ENCODE peak calls at places on chromosomes 3 and 15, in ten cellular contexts. B, G, L, C, N, F, D, Q, V and Y are unnamed samples. For H3K4me1, the result is how much of the 10 kb centered on the place peaks cover.

GRCh38 chr3:32934150-32934742 is 17.2 kb upstream of the CCR4 start:
- DNase-seq in B (no peak), G (peak), L (peak), C (no peak), N (no peak), F (no peak), D (no peak), Q (peak), V (peak), Y (no peak)

GRCh38 chr15:26893351-26894065 is 26.6 kb downstream of the GABRA5 start:
- DNase-seq in B (no peak), G (no peak), L (no peak), C (no peak), N (no peak), F (no peak), D (no peak), Q (no peak), V (no peak), Y (no peak)

GRCh38 chr3:10017636-10018292 is 8.5 kb upstream of the FANCD2 start:
- DNase-seq in B (no peak), G (peak), L (no peak), C (no peak), N (no peak), F (no peak), D (no peak), Q (peak), V (no peak), Y (no peak)

GRCh38 chr15:48413304-48413703 is 82.1 kb downstream of the DUT start:
- DNase-seq in B (no peak), G (no peak), L (no peak), C (no peak), N (no peak), F (no peak), D (no peak), Q (no peak), V (no peak), Y (no peak)

GRCh38 chr3:190671658-190672057 is 157.8 kb downstream of the IL1RAP start:
- DNase-seq in B (no peak), G (no peak), L (no peak), C (no peak), N (no peak), F (no peak), D (no peak), Q (peak), V (no peak), Y (no peak)

GRCh38 chr3:138440137-138440536 is 5.7 kb downstream of the ESYT3 start:
- DNase-seq in B (no peak), G (no peak), L (peak), C (no peak), N (peak), F (no peak), D (no peak), Q (no peak), V (no peak), Y (no peak)

GRCh38 chr3:139824864-139825263 is 110.1 kb upstream of the CLSTN2 start:
- DNase-seq in B (no peak), G (no peak), L (no peak), C (peak), N (no peak), F (no peak), D (no peak), Q (no peak), V (no peak), Y (no peak)

GRCh38 chr3:178845446-178846118 is 226.0 kb downstream of the ZMAT3 start:
- DNase-seq in B (no peak), G (no peak), L (no peak), C (no peak), N (no peak), F (no peak), D (no peak), Q (no peak), V (no peak), Y (no peak)

GRCh38 chr3:193563999-193564398 is 9.3 kb upstream of the ATP13A4 start:
- DNase-seq in B (no peak), G (peak), L (no peak), C (peak), N (no peak), F (no peak), D (peak), Q (peak), V (peak), Y (peak)

GRCh38 chr3:117439812-117440211 is 730.2 kb downstream of the TUSC7 start:
- DNase-seq in B (no peak), G (no peak), L (no peak), C (no peak), N (no peak), F (no peak), D (no peak), Q (peak), V (no peak), Y (no peak)

GRCh38 chr15:72492733-72493132 is 18.6 kb downstream of the ARIH1 start:
- DNase-seq in B (no peak), G (no peak), L (no peak), C (no peak), N (no peak), F (no peak), D (no peak), Q (no peak), V (no peak), Y (no peak)

GRCh38 chr3:42190701-42191442 is 75.1 kb downstream of the CCK start:
- DNase-seq in B (no peak), G (peak), L (no peak), C (no peak), N (peak), F (no peak), D (peak), Q (peak), V (peak), Y (peak)

GRCh38 chr3:128263946-128264345 is 110.7 kb downstream of the EEFSEC start:
- DNase-seq in B (no peak), G (no peak), L (no peak), C (no peak), N (no peak), F (no peak), D (no peak), Q (no peak), V (no peak), Y (no peak)

GRCh38 chr15:84725001-84725491 is 9.1 kb upstream of the SEC11A start:
- DNase-seq in B (no peak), G (peak), L (no peak), C (no peak), N (no peak), F (no peak), D (no peak), Q (peak), V (no peak), Y (no peak)

GRCh38 chr3:139117883-139118760 is 73.4 kb upstream of the PRR23C start:
- DNase-seq in B (no peak), G (no peak), L (no peak), C (peak), N (no peak), F (no peak), D (no peak), Q (no peak), V (no peak), Y (no peak)

GRCh38 chr3:134718736-134719135 is 67.9 kb upstream of the KY start:
- DNase-seq in B (no peak), G (no peak), L (no peak), C (peak), N (no peak), F (no peak), D (no peak), Q (no peak), V (no peak), Y (no peak)

DNA sequence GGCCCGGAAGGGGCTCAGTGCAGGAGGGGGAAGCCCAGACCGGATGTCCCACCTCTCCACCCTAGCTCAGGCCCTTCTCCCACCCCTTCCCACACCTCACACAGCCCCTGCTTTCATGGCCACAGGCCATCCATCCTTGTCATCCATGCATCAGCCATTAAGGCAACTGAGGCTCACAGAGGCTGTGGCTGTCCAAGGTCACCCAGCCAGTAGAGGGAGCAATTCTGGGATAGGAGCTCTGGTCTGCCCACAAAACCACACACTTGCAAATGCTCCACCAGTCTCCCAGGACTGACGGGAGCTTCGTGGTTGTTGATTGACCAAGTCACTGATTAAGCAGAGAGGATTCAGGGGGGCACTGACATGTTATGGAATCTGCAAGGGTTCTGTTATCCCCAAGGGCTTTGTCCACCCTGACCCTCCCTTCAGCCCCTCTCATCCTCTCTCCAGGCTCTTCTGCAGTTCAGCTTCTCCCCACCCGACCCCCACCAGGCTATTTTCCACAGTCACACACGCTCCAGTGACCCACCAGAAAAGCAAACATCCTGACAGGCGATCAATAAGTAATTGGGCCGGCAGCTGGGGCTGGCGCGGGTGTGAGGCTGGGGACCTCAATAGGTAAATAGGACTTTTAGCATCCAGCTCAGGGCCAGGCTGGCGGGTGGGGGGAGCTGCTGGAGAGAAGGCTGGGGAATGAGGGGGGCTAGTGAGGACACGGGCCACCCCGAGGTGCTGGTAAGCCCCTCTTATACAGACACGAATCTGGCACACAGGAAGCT is 15.0 kb downstream of the LINGO1 start:
- DNase-seq in B (no peak), G (no peak), L (no peak), C (no peak), N (no peak), F (no peak), D (no peak), Q (peak), V (peak), Y (no peak)
- TF ChIP-seq CTCF in B (peak), G (no peak), L (peak), C (no peak), N (peak), F (peak), D (peak), Q (peak), V (peak), Y (peak)

DNA sequence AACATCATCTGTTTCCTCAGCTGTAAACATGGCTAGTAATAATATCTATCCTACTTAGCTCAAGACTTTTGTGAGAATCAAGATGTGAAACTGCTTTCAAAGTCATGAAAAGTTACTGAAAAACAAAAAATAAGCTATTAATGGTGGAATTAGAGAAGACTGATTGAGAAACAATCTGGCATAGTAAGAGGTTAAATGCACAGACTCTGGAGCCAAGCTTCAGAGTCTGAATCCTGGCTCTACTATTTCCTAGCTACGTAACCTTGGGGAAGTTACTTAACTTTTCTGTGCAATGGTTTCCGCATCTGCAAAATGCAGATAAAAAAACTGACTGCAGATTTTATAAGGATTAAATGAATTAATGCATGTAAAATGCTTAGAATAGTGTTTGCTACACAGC is 28.8 kb downstream of the LRRFIP2 start:
- DNase-seq in B (no peak), G (no peak), L (no peak), C (no peak), N (no peak), F (no peak), D (no peak), Q (no peak), V (no peak), Y (no peak)
- H3K4me1 ChIP-seq in B (half or more), G (under half), L (under half), C (half or more), N (under half), F (under half), D (under half), Q (under half), V (under half), Y (under half)

GRCh38 chr3:47846186-47846879 is 43.4 kb downstream of the DHX30 start:
- DNase-seq in B (no peak), G (no peak), L (no peak), C (no peak), N (no peak), F (peak), D (no peak), Q (no peak), V (no peak), Y (no peak)

GRCh38 chr3:47847801-47848518 is 45.0 kb downstream of the DHX30 start:
- DNase-seq in B (no peak), G (no peak), L (no peak), C (no peak), N (no peak), F (peak), D (no peak), Q (no peak), V (no peak), Y (no peak)

GRCh38 chr3:47848599-47849117 is 45.7 kb downstream of the DHX30 start:
- DNase-seq in B (no peak), G (no peak), L (no peak), C (no peak), N (no peak), F (peak), D (no peak), Q (no peak), V (no peak), Y (no peak)

GRCh38 chr3:47846880-47847248 is 43.9 kb downstream of the DHX30 start:
- DNase-seq in B (no peak), G (no peak), L (no peak), C (no peak), N (no peak), F (peak), D (no peak), Q (no peak), V (no peak), Y (no peak)

GRCh38 chr3:47847256-47847655 is 44.3 kb downstream of the DHX30 start:
- DNase-seq in B (no peak), G (no peak), L (no peak), C (no peak), N (no peak), F (peak), D (no peak), Q (no peak), V (no peak), Y (no peak)
- TF ChIP-seq CTCF in B (no peak), G (no peak), L (no peak), C (no peak), N (no peak), F (no peak), D (no peak), Q (peak), V (no peak), Y (no peak)

GRCh38 chr3:123289336-123290106 is 87.8 kb downstream of the SEC22A start:
- DNase-seq in B (peak), G (no peak), L (no peak), C (peak), N (no peak), F (no peak), D (no peak), Q (no peak), V (no peak), Y (no peak)
- H3K4me1 ChIP-seq in B (under half), G (under half), L (under half), C (under half), N (under half), F (under half), D (under half), Q (under half), V (under half), Y (under half)